ENCODE peak calls at places on chromosomes 2 and 18, in eight cellular contexts. C is GM23338; P is T-helper 22 cell; V is activated naive CD8-positive, alpha-beta T cell treated with anti-CD3 and anti-CD28 coated beads, Interleukin-2, amount 50 U/mL, for 16 hours; B is hepatocyte; D is HL-60; Z is stimulated activated CD4-positive, alpha-beta T cell treated with anti-CD3 and anti-CD28 coated beads, Interleukin-1b, Interleukin-23, amount 100 ng/mL, for 48 hours; X is GM04503. Q is an unnamed sample.

GRCh38 chr18:10546557-10547300 is 20.9 kb downstream of the NAPG start:
- DNase-seq in C (no peak), P (no peak), V (no peak), B (no peak), D (no peak), Z (no peak), X (no peak), Q (no peak)

GRCh38 chr2:226490172-226490571 is 309.4 kb downstream of the IRS1 start:
- DNase-seq in C (no peak), P (no peak), V (no peak), B (no peak), D (no peak), Z (no peak), X (no peak), Q (no peak)

GRCh38 chr2:65299246-65299645 is 71.6 kb downstream of the ACTR2 start:
- DNase-seq in C (no peak), P (no peak), V (no peak), B (no peak), D (no peak), Z (peak; percentile 76), X (no peak), Q (no peak)

GRCh38 chr2:133492719-133493366 is 75.4 kb downstream of the NCKAP5 start:
- DNase-seq in C (no peak), P (no peak), V (no peak), B (no peak), D (no peak), Z (no peak), X (no peak), Q (no peak)

GRCh38 chr2:176414641-176415040 is 145.4 kb downstream of the MTX2 start:
- DNase-seq in C (no peak), P (no peak), V (no peak), B (no peak), D (no peak), Z (no peak), X (no peak), Q (no peak)

GRCh38 chr2:217806480-217806760 is 196.4 kb downstream of the TNS1 start:
- DNase-seq in C (no peak), P (no peak), V (no peak), B (no peak), D (no peak), Z (no peak), X (no peak), Q (no peak)

GRCh38 chr2:69216535-69217332 is 170.3 kb downstream of the GFPT1 start:
- DNase-seq in C (no peak), P (no peak), V (no peak), B (no peak), D (no peak), Z (no peak), X (no peak), Q (no peak)

GRCh38 chr2:70440621-70441020 is 113.0 kb downstream of the TGFA start:
- DNase-seq in C (no peak), P (no peak), V (no peak), B (no peak), D (no peak), Z (peak; percentile 16), X (no peak), Q (no peak)

GRCh38 chr18:70501358-70501757 is 212.5 kb downstream of the SOCS6 start:
- DNase-seq in C (no peak), P (no peak), V (no peak), B (no peak), D (no peak), Z (no peak), X (no peak), Q (no peak)

GRCh38 chr2:242011991-242012764 is 142.6 kb downstream of the RTP5 start:
- DNase-seq in C (no peak), P (no peak), V (no peak), B (no peak), D (no peak), Z (no peak), X (no peak), Q (no peak)

GRCh38 chr18:77342736-77343135 is 93.1 kb downstream of the GALR1 start:
- DNase-seq in C (no peak), P (no peak), V (no peak), B (no peak), D (no peak), Z (no peak), X (no peak), Q (no peak)

GRCh38 chr2:229874647-229875046 is 47.2 kb downstream of the TRIP12 start:
- DNase-seq in C (no peak), P (no peak), V (no peak), B (no peak), D (no peak), Z (no peak), X (no peak), Q (no peak)

GRCh38 chr2:132547089-132547687 is 122.8 kb downstream of the LYPD1 start:
- DNase-seq in C (peak; percentile 87), P (no peak), V (no peak), B (peak; percentile 87), D (peak; percentile 6), Z (peak; percentile 41), X (peak; percentile 18), Q (peak; percentile 67)

GRCh38 chr2:240419321-240419720 is 16.1 kb upstream of the GPC1 start:
- DNase-seq in C (no peak), P (no peak), V (no peak), B (no peak), D (no peak), Z (no peak), X (no peak), Q (no peak)

GRCh38 chr2:38035968-38036367 is 40.0 kb downstream of the CYP1B1 start:
- DNase-seq in C (no peak), P (no peak), V (no peak), B (no peak), D (no peak), Z (no peak), X (no peak), Q (no peak)

GRCh38 chr2:152453129-152453642 is 118.2 kb downstream of the FMNL2 start:
- DNase-seq in C (peak; percentile 78), P (no peak), V (no peak), B (no peak), D (no peak), Z (no peak), X (no peak), Q (peak; percentile 58)

GRCh38 chr2:25065768-25066167 is 23.9 kb downstream of the EFR3B start:
- DNase-seq in C (no peak), P (no peak), V (no peak), B (no peak), D (no peak), Z (no peak), X (no peak), Q (no peak)

GRCh38 chr2:202064206-202064880 is 8.7 kb upstream of the KIAA2012 start:
- DNase-seq in C (peak; percentile 60), P (no peak), V (no peak), B (peak; percentile 83), D (no peak), Z (peak; percentile 3), X (peak; percentile 50), Q (peak; percentile 66)

GRCh38 chr2:231611273-231612198 is 18.9 kb downstream of the TEX44 start:
- DNase-seq in C (peak; percentile 89), P (peak; percentile 26), V (peak; percentile 25), B (peak; percentile 80), D (peak; percentile 88), Z (peak; percentile 80), X (peak; percentile 57), Q (peak; percentile 48)

GRCh38 chr2:132374961-132375360 is 41.6 kb upstream of the GPR39 start:
- DNase-seq in C (no peak), P (no peak), V (no peak), B (no peak), D (no peak), Z (no peak), X (no peak), Q (no peak)

GRCh38 chr2:174145827-174146226 is 102.5 kb downstream of the OLA1 start:
- DNase-seq in C (peak; percentile 69), P (no peak), V (no peak), B (peak; percentile 14), D (peak; percentile 20), Z (no peak), X (no peak), Q (peak; percentile 35)

GRCh38 chr2:224841910-224842309 is 125.7 kb upstream of the CCDC195 start:
- DNase-seq in C (no peak), P (no peak), V (no peak), B (no peak), D (no peak), Z (no peak), X (no peak), Q (no peak)

Q was measured in iPS-NIHi11.